ENCODE peak calls at places on chromosomes 2 and 18, in seven cellular contexts. J is colonic mucosa; U is left ventricle myocardium inferior; D is CD8-positive, alpha-beta T cell; F is adrenal gland; Q is tibial artery; V is H9. I is an unnamed sample.

GRCh38 chr18:51070545-51070944 is 40.5 kb downstream of the SMAD4 start:
- DNase-seq in J (no peak), V (no peak), U (no peak), D (no peak), F (no peak), Q (no peak), I (no peak)

GRCh38 chr2:233007739-233008138 is 5.3 kb downstream of the NGEF start:
- DNase-seq in U (no peak), D (no peak), Q (peak; percentile 56), F (peak; percentile 19), V (no peak), J (no peak), I (no peak)

GRCh38 chr2:8889978-8890377 is 52.6 kb upstream of the KIDINS220 start:
- DNase-seq in J (no peak), U (no peak), Q (no peak), V (no peak), D (no peak), F (no peak), I (no peak)

GRCh38 chr2:157185828-157186227 is 71.7 kb upstream of the GALNT5 start:
- DNase-seq in Q (no peak), F (no peak), D (no peak), U (no peak), J (no peak), V (no peak), I (no peak)

GRCh38 chr2:110883401-110883800 is 151.0 kb downstream of the ACOXL start:
- DNase-seq in J (no peak), D (no peak), U (no peak), F (no peak), V (no peak), Q (no peak), I (no peak)

GRCh38 chr2:173657996-173658717 is 303.5 kb downstream of the CDCA7 start:
- DNase-seq in D (no peak), F (peak; percentile 72), J (no peak), U (no peak), Q (no peak), V (no peak), I (no peak)

GRCh38 chr2:241950878-241951331 is 81.4 kb downstream of the RTP5 start:
- DNase-seq in V (peak; percentile 89), U (peak; percentile 72), F (peak; percentile 88), J (peak; percentile 80), D (peak; percentile 45), Q (peak; percentile 73), I (peak; percentile 94)

GRCh38 chr2:97699765-97700444 is 13.5 kb upstream of the ZAP70 start:
- DNase-seq in V (peak; percentile 76), F (peak; percentile 65), J (peak; percentile 65), U (peak; percentile 46), Q (no peak), D (peak; percentile 57), I (peak; percentile 79)

GRCh38 chr2:179268277-179268935 is 3.8 kb upstream of the SESTD1 start:
- DNase-seq in V (no peak), U (no peak), J (no peak), F (no peak), D (no peak), Q (peak; percentile 71), I (peak; percentile 34)

GRCh38 chr2:113077921-113078320 is 10.2 kb downstream of the IL1F10 start:
- DNase-seq in D (no peak), F (no peak), Q (no peak), J (no peak), U (no peak), V (no peak), I (no peak)

GRCh38 chr2:216695401-216695821 is at the start of gene IGFBP5:
- DNase-seq in D (no peak), V (peak; percentile 86), U (peak; percentile 92), F (peak; percentile 87), Q (peak; percentile 96), J (peak; percentile 72), I (peak; percentile 94)

GRCh38 chr2:68320118-68320641 is 431 bp upstream of the CNRIP1 start:
- DNase-seq in D (no peak), Q (no peak), F (peak; percentile 25), V (peak; percentile 66), U (no peak), J (peak; percentile 23), I (peak; percentile 59)

GRCh38 chr2:10162586-10163497 is 40.3 kb downstream of the RRM2 start:
- DNase-seq in J (no peak), F (no peak), U (no peak), Q (no peak), D (no peak), V (peak; percentile 63), I (peak; percentile 61)

GRCh38 chr2:232384466-232384865 is 5.9 kb downstream of the ALPP start:
- DNase-seq in Q (no peak), V (no peak), U (no peak), J (no peak), F (no peak), D (no peak), I (no peak)

GRCh38 chr2:109497447-109497846 is 116.3 kb downstream of the SEPTIN10 start:
- DNase-seq in U (no peak), F (no peak), Q (no peak), D (no peak), V (no peak), J (no peak), I (no peak)

GRCh38 chr2:70010222-70011111 is 49.0 kb upstream of the ASPRV1 start:
- DNase-seq in F (peak; percentile 34), U (no peak), D (no peak), V (no peak), Q (no peak), J (peak; percentile 84), I (no peak)

GRCh38 chr2:191228861-191229260 is 16.3 kb upstream of the MYO1B start:
- DNase-seq in F (no peak), D (no peak), U (peak; percentile 65), V (no peak), J (no peak), Q (no peak), I (no peak)

GRCh38 chr2:12787891-12788783 is 71.4 kb downstream of the TRIB2 start:
- DNase-seq in J (no peak), F (no peak), V (no peak), Q (no peak), D (no peak), U (peak; percentile 38), I (no peak)

GRCh38 chr2:23695214-23696162 is 231.4 kb downstream of the ATAD2B start:
- DNase-seq in J (no peak), Q (peak; percentile 61), D (no peak), U (no peak), V (no peak), F (no peak), I (no peak)

GRCh38 chr2:9704600-9704999 is 73.8 kb upstream of the YWHAQ start:
- DNase-seq in V (no peak), D (no peak), Q (no peak), U (no peak), J (no peak), F (no peak), I (no peak)

GRCh38 chr2:236659758-236660150 is 90.1 kb downstream of the ACKR3 start:
- DNase-seq in U (no peak), Q (no peak), J (no peak), F (no peak), V (no peak), D (no peak), I (no peak)

GRCh38 chr2:154713605-154714004 is 15.1 kb downstream of the KCNJ3 start:
- DNase-seq in D (no peak), U (no peak), V (no peak), F (no peak), Q (no peak), J (no peak), I (peak; percentile 44)

GRCh38 chr2:12416600-12416999 is 300.1 kb upstream of the TRIB2 start:
- DNase-seq in Q (peak; percentile 72), U (peak; percentile 50), J (peak; percentile 21), F (peak; percentile 68), D (peak; percentile 41), V (no peak), I (peak; percentile 12)

GRCh38 chr2:237766334-237766733 is 32.2 kb upstream of the RBM44 start:
- DNase-seq in V (no peak), F (no peak), Q (no peak), D (no peak), J (no peak), U (no peak), I (no peak)

GRCh38 chr18:72409923-72410322 is 134.2 kb downstream of the CBLN2 start:
- DNase-seq in Q (no peak), D (no peak), V (no peak), J (no peak), U (no peak), F (no peak), I (no peak)
- H3K9me3 ChIP-seq in Q (no peaks in the 10 kb centered on the region), D (no peaks in the 10 kb centered on the region), V (no peaks in the 10 kb centered on the region), J (no peaks in the 10 kb centered on the region), U (peaks cover 21% of the 10 kb centered on the region), F (no peaks in the 10 kb centered on the region), I (peaks cover 5% of the 10 kb centered on the region)

GRCh38 chr2:104434966-104435365 is 418.9 kb upstream of the POU3F3 start:
- DNase-seq in D (no peak), Q (no peak), J (no peak), V (no peak), U (no peak), F (no peak), I (no peak)
- H3K9me3 ChIP-seq in D (no peaks in the 10 kb centered on the region), Q (no peaks in the 10 kb centered on the region), J (no peaks in the 10 kb centered on the region), V (no peaks in the 10 kb centered on the region), U (peaks cover 6% of the 10 kb centered on the region), F (no peaks in the 10 kb centered on the region), I (no peaks in the 10 kb centered on the region)

DNA sequence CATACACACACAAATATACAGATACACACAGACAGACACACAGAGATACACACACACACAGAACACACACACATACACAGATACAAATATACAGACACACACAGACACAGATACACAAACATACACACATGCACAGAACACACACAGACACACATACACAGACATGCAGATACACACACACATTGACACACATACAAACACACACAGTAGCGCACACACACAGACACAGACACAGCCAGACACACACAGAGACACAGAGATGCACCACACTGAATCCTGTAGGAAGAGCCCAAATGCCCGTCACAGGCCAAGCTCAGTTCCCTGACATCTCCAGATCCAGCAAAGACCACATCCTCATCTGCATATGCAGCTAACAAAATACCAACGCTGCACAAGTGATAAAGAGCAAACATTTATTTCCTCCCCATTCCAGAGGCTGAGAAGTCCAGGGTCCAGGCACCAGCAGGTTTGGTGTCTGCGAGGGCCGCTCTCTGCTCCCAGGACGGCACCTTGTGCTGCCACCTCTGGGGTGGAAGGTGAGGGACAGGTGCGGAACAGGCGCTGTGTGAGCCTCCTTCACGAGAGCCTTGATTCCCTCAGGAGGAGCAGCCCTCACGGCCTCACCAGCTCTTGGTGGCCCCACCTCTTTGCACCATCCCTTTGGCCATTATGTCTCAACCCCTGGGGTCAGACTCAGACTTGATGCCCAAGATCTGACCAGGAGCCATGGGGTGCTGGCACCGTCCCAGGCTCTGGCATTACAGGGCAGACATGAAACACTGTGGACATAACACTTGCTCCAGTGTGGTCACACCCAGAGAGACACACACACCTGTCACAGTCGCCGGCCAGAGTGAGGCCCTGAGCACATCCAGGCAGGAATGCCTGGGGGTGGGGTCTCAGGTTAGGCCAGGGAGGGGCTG is 108.7 kb downstream of the NDUFA10 start:
- DNase-seq in J (peak; percentile 12), Q (peak; percentile 48), V (peak; percentile 11), U (no peak), D (no peak), F (no peak), I (no peak)
- H3K9me3 ChIP-seq in J (no peaks in the 10 kb centered on the region), Q (peaks cover 25% of the 10 kb centered on the region), V (peaks cover 23% of the 10 kb centered on the region), U (peaks cover 29% of the 10 kb centered on the region), D (peaks cover 6% of the 10 kb centered on the region), F (no peaks in the 10 kb centered on the region), I (no peaks in the 10 kb centered on the region)

DNA sequence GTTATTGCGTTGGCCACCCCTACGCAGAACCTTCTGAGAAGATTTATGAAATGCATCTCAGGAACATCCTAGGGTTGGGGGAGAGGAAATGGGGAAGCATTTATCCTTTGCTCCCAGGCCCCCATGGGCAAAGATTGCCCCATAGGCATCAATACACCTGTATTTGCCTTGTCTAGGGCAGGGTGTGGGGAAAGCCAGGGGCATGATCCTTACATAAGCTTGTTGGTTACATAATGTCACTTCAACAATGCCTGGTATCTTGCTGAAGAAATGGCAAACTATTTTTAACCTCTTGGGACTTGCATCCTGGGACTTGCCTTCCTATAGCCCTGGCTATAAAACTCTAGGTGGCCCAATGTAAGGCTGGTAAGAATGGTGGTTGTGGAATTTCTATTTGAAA is 53.9 kb upstream of the SPRED2 start:
- DNase-seq in F (no peak), D (no peak), J (no peak), U (no peak), Q (no peak), V (no peak), I (no peak)
- H3K9me3 ChIP-seq in F (no peaks in the 10 kb centered on the region), D (peaks cover 6% of the 10 kb centered on the region), J (no peaks in the 10 kb centered on the region), U (peaks cover 11% of the 10 kb centered on the region), Q (no peaks in the 10 kb centered on the region), V (no peaks in the 10 kb centered on the region), I (no peaks in the 10 kb centered on the region)

I was measured in neural progenitor cell.